ENCODE peak calls at places on chromosomes 5 and 9, in seven cellular contexts. M is fibroblast of lung, X is upper lobe of right lung, N is iPS DF 6.9, D is body of pancreas, F is IMR-90, Y is left ventricle myocardium inferior. I is an unnamed sample. For H3K4me1, the result is how much of the 10 kb centered on the place peaks cover.

GRCh38 chr9:33159058-33159759 is 7.9 kb downstream of the B4GALT1 start:
- DNase-seq in M (no peak), X (peak), N (no peak), D (peak), F (peak), Y (peak), I (peak)

GRCh38 chr9:132575005-132575609 is 7.3 kb upstream of the BARHL1 start:
- DNase-seq in M (peak), X (peak), N (no peak), D (peak), F (peak), Y (peak), I (peak)

GRCh38 chr9:23492126-23493002 is 333.7 kb downstream of the ELAVL2 start:
- DNase-seq in M (peak), X (no peak), N (peak), D (peak), F (peak), Y (no peak), I (peak)

GRCh38 chr9:88583901-88584596 is 49.1 kb downstream of the NXNL2 start:
- DNase-seq in M (peak), X (no peak), N (no peak), D (no peak), F (peak), Y (no peak), I (no peak)

GRCh38 chr5:11719888-11720481 is 184.3 kb downstream of the CTNND2 start:
- DNase-seq in M (peak), X (no peak), N (peak), D (peak), F (no peak), Y (peak), I (peak)

GRCh38 chr9:14205463-14205862 is 108.5 kb downstream of the NFIB start:
- DNase-seq in M (peak), X (no peak), N (no peak), D (no peak), F (peak), Y (no peak), I (no peak)

GRCh38 chr5:146640285-146640896 is 124.4 kb upstream of the GPR151 start:
- DNase-seq in M (no peak), X (no peak), N (no peak), D (no peak), F (no peak), Y (no peak), I (no peak)

GRCh38 chr9:33130501-33130900 is 36.6 kb downstream of the B4GALT1 start:
- DNase-seq in M (peak), X (no peak), N (no peak), D (no peak), F (peak), Y (no peak), I (no peak)

GRCh38 chr5:36238896-36239295 is 2.8 kb downstream of the NADK2 start:
- DNase-seq in M (no peak), X (no peak), N (no peak), D (no peak), F (no peak), Y (no peak), I (no peak)

GRCh38 chr5:78881884-78882283 is 103.2 kb downstream of the ARSB start:
- DNase-seq in M (no peak), X (no peak), N (no peak), D (no peak), F (no peak), Y (no peak), I (no peak)

GRCh38 chr9:135105938-135106491 is 18.5 kb downstream of the OLFM1 start:
- DNase-seq in M (no peak), X (no peak), N (no peak), D (no peak), F (no peak), Y (no peak), I (no peak)

GRCh38 chr5:119359737-119360413 is 4.1 kb downstream of the TNFAIP8 start:
- DNase-seq in M (no peak), X (no peak), N (no peak), D (no peak), F (no peak), Y (no peak), I (no peak)

GRCh38 chr5:119357309-119357708 is 1.5 kb downstream of the TNFAIP8 start:
- DNase-seq in M (no peak), X (no peak), N (no peak), D (no peak), F (no peak), Y (no peak), I (no peak)

GRCh38 chr5:119358901-119359603 is 3.2 kb downstream of the TNFAIP8 start:
- DNase-seq in M (no peak), X (no peak), N (no peak), D (no peak), F (no peak), Y (no peak), I (no peak)

GRCh38 chr5:119356384-119357188 is 767 bp downstream of the TNFAIP8 start:
- DNase-seq in M (peak), X (no peak), N (no peak), D (no peak), F (no peak), Y (no peak), I (no peak)

GRCh38 chr5:119357815-119358559 is 2.2 kb downstream of the TNFAIP8 start:
- DNase-seq in M (no peak), X (no peak), N (no peak), D (no peak), F (no peak), Y (no peak), I (no peak)
- H3K4me1 ChIP-seq in M (under half), X (under half), N (under half), D (under half), F (under half), Y (half or more), I (under half)

GRCh38 chr5:177343777-177344176 is 7.7 kb downstream of the LMAN2 start:
- DNase-seq in M (no peak), X (no peak), N (no peak), D (no peak), F (no peak), Y (no peak), I (no peak)
- H3K4me1 ChIP-seq in M (under half), X (under half), N (under half), D (under half), F (under half), Y (under half), I (under half)

GRCh38 chr9:112858625-112859147 is 32.0 kb downstream of the SLC46A2 start:
- DNase-seq in M (no peak), X (no peak), N (no peak), D (peak), F (peak), Y (no peak), I (peak)

GRCh38 chr9:112863214-112863613 is 27.5 kb downstream of the SLC46A2 start:
- DNase-seq in M (no peak), X (peak), N (no peak), D (peak), F (peak), Y (peak), I (no peak)

GRCh38 chr9:112860466-112860865 is 30.2 kb downstream of the SLC46A2 start:
- DNase-seq in M (no peak), X (no peak), N (no peak), D (no peak), F (no peak), Y (no peak), I (no peak)

GRCh38 chr9:112861638-112862555 is 28.8 kb downstream of the SLC46A2 start:
- DNase-seq in M (peak), X (peak), N (no peak), D (peak), F (peak), Y (peak), I (peak)

DNA sequence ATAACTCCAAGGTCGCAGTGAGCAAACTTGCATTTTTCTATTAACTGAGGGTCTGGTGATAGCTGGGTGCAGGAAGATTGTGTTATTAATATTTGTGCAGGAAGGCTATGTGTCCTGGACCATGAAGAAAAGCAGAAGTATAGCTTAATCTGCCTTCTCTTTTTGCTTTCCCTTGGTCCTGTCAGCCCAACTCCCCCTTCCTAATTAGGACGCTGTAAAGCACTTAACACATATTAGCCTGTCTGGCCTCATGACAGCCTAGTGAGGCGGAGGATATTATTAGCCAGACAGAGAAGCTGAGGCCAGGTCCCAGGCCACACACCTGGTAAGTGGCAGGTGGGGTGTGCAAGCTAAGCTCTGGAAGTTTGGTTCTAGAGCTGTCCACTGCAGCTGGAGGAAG is 29.5 kb downstream of the SLC46A2 start:
- DNase-seq in M (no peak), X (no peak), N (no peak), D (no peak), F (no peak), Y (no peak), I (no peak)
- H3K4me1 ChIP-seq in M (under half), X (half or more), N (under half), D (under half), F (under half), Y (under half), I (under half)

GRCh38 chr9:122053056-122053455 is 40.1 kb downstream of the TTLL11 start:
- DNase-seq in M (peak), X (no peak), N (no peak), D (no peak), F (no peak), Y (no peak), I (no peak)

GRCh38 chr9:122053546-122053945 is 39.6 kb downstream of the TTLL11 start:
- DNase-seq in M (no peak), X (no peak), N (no peak), D (no peak), F (no peak), Y (no peak), I (no peak)

GRCh38 chr9:122051401-122052346 is 41.4 kb downstream of the TTLL11 start:
- DNase-seq in M (peak), X (no peak), N (no peak), D (no peak), F (peak), Y (no peak), I (no peak)

GRCh38 chr9:122053951-122054350 is 39.2 kb downstream of the TTLL11 start:
- DNase-seq in M (peak), X (no peak), N (no peak), D (no peak), F (no peak), Y (no peak), I (no peak)

DNA sequence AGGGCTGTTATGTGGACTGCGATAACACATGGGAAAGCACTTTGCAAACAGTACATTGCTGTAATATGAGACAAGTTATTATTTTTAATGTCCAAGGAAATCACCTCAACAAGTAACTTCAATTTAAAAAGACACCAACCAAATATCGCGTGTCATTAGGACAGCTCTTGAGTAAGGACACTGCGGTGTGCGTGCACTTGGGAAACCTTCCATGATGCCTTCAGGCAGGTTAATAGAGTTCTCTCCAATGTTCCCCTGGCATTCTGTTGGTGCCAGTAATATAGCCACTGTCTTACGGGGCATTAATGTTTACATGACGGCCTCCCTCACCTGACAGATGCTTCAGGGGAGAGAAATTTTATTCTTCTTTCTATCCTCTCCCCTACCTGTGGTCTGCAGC is 42.9 kb downstream of the TTLL11 start:
- DNase-seq in M (no peak), X (no peak), N (no peak), D (no peak), F (no peak), Y (no peak), I (no peak)
- H3K4me1 ChIP-seq in M (under half), X (under half), N (under half), D (under half), F (under half), Y (under half), I (under half)

GRCh38 chr9:35112257-35113020 is 3.2 kb downstream of the ATOSB start:
- DNase-seq in M (peak), X (no peak), N (no peak), D (peak), F (peak), Y (no peak), I (no peak)
- H3K4me1 ChIP-seq in M (under half), X (half or more), N (under half), D (under half), F (under half), Y (half or more), I (half or more)

DNA sequence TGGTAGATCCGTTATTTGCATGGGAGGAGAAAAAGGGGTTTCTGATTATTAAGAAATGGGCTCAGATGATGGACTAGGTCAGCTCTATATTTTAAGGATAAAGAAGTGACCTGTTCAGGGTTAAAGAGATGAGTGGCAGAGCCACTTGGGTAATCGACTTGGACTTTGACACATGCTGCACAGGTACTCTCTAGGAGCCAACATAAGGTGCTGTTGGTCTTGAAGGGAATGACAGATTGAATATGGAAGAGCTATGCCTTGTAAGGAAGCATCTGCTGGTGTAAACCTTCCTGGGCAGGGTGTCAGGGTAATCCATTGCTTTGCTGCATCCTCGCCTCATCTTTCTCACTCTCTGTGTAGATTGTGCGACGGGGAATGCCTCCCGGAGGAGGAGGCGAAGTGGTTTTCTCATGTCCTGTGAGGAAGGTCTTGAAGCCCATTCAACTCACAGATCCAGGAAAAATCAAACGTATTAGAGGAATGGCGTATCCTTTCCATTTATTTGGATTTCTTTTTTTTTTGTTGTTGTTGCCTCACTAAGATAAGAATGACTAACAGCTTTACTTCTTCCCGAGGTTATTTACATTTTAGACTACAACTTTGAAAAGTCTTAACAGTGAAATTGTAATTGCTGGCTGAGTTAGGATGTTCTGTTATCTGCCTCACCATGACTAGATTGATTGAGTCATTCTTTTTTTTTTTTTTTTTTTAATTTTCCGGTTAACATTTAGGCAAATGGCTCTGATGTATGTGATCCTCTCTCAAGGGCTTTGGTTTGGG is 41.2 kb downstream of the RCL1 start:
- DNase-seq in M (peak), X (no peak), N (no peak), D (peak), F (peak), Y (no peak), I (no peak)
- H3K4me1 ChIP-seq in M (under half), X (under half), N (under half), D (under half), F (under half), Y (under half), I (under half)

DNA sequence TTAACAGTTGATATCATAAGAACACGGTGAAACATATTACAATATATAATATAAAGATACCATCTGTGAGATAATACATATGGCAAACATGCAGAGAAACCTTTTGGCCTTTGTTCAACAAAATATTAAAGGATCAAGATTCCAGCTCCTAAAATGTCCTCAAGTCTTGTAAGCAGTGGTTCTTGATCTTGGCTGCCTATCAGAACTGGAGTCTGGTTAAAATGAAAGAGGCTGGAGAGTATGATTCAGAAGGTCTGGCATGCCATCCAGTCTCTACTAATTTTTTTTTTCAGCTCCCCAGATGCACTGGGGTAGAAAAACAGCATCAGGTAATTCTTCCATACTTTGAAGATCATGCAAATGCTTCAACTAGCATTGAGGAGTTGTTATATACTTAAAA is 83.2 kb downstream of the TNC start:
- DNase-seq in M (peak), X (no peak), N (no peak), D (no peak), F (peak), Y (no peak), I (no peak)
- H3K4me1 ChIP-seq in M (under half), X (under half), N (under half), D (under half), F (under half), Y (under half), I (under half)

DNA sequence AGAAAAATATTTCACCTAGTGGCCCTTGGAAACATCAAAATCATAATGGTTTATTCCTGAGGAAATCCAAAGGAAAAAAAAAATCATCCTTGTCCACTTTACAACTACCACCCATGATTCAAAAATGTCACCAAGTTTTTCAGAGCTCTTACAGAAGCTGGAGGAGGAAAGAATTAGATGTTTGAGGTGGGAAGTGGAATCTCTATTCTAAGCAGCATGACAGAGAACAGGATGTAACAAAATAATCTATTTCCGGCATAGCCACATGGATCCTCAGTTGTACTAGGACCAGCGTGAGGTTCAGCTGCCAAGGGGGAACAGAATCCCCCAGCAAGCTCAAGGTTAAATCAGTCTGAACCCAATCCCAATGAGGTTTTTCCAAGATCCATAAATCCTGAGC is 40.2 kb downstream of the FBXW11 start:
- DNase-seq in M (no peak), X (no peak), N (no peak), D (no peak), F (no peak), Y (no peak), I (no peak)
- H3K4me1 ChIP-seq in M (under half), X (under half), N (under half), D (half or more), F (under half), Y (half or more), I (under half)

GRCh38 chr9:110142253-110142652 is 65.7 kb downstream of the C9orf152 start:
- DNase-seq in M (no peak), X (no peak), N (no peak), D (no peak), F (no peak), Y (no peak), I (no peak)
- H3K4me1 ChIP-seq in M (under half), X (under half), N (under half), D (under half), F (under half), Y (half or more), I (under half)